ENCODE peak calls at places on chromosomes 6 and 20, in seven cellular contexts. X is A549, Q is bronchial epithelial cell, D is psoas muscle, P is fibroblast of lung, N is fibroblast of pulmonary artery, W is astrocyte of the spinal cord. I is an unnamed sample.

GRCh38 chr20:49593441-49594142 is 25.7 kb upstream of the PTGIS start:
- DNase-seq in X (no peak), Q (no peak), D (no peak), P (no peak), N (no peak), W (no peak), I (no peak)

GRCh38 chr6:393391-394221 is 2.1 kb downstream of the IRF4 start:
- DNase-seq in X (no peak), Q (no peak), D (peak), P (no peak), N (no peak), W (no peak), I (no peak)

GRCh38 chr6:142679907-142680306 is 265.1 kb downstream of the HIVEP2 start:
- DNase-seq in X (no peak), Q (no peak), D (no peak), P (no peak), N (no peak), W (no peak), I (no peak)

GRCh38 chr20:35344354-35344837 is 52.2 kb upstream of the FAM83C start:
- DNase-seq in X (peak), Q (peak), D (peak), P (peak), N (peak), W (peak), I (peak)

GRCh38 chr6:168877821-168878282 is 375.8 kb downstream of the THBS2 start:
- DNase-seq in X (peak), Q (peak), D (no peak), P (peak), N (no peak), W (no peak), I (no peak)

GRCh38 chr6:25179051-25179778 is 100.0 kb upstream of the CARMIL1 start:
- DNase-seq in X (no peak), Q (no peak), D (no peak), P (peak), N (peak), W (peak), I (no peak)

GRCh38 chr20:17888044-17888443 is 80.5 kb downstream of the SNX5 start:
- DNase-seq in X (peak), Q (peak), D (no peak), P (no peak), N (no peak), W (no peak), I (peak)

GRCh38 chr20:21173496-21174025 is 47.7 kb downstream of the KIZ start:
- DNase-seq in X (no peak), Q (no peak), D (no peak), P (peak), N (peak), W (no peak), I (no peak)

GRCh38 chr6:111551521-111552231 is 54.0 kb downstream of the TRAF3IP2 start:
- DNase-seq in X (no peak), Q (no peak), D (no peak), P (no peak), N (no peak), W (no peak), I (no peak)

GRCh38 chr6:100880149-100880900 is 804 bp downstream of the ASCC3 start:
- DNase-seq in X (peak), Q (peak), D (no peak), P (peak), N (peak), W (peak), I (peak)

GRCh38 chr20:41136336-41136694 is 1.0 kb upstream of the PLCG1 start:
- DNase-seq in X (no peak), Q (no peak), D (no peak), P (no peak), N (no peak), W (no peak), I (no peak)

GRCh38 chr6:56868687-56869086 is 86.2 kb upstream of the BEND6 start:
- DNase-seq in X (peak), Q (peak), D (no peak), P (peak), N (peak), W (peak), I (peak)

GRCh38 chr6:16254535-16254934 is 16.1 kb downstream of the GMPR start:
- DNase-seq in X (no peak), Q (no peak), D (no peak), P (no peak), N (no peak), W (no peak), I (no peak)

GRCh38 chr6:46215213-46215612 is 44.4 kb upstream of the ENPP5 start:
- DNase-seq in X (no peak), Q (no peak), D (no peak), P (no peak), N (no peak), W (no peak), I (no peak)

GRCh38 chr20:32603046-32603726 is 18.1 kb upstream of the NOL4L start:
- DNase-seq in X (no peak), Q (no peak), D (no peak), P (no peak), N (no peak), W (no peak), I (no peak)

GRCh38 chr20:51533291-51534172 is 9.0 kb downstream of the NFATC2 start:
- DNase-seq in X (peak), Q (peak), D (no peak), P (no peak), N (peak), W (peak), I (peak)

GRCh38 chr6:150567823-150568383 is 31.8 kb upstream of the PLEKHG1 start:
- DNase-seq in X (no peak), Q (peak), D (no peak), P (no peak), N (no peak), W (no peak), I (peak)

GRCh38 chr6:142926177-142926493 is 18.8 kb downstream of the HIVEP2 start:
- DNase-seq in X (no peak), Q (no peak), D (no peak), P (peak), N (no peak), W (no peak), I (no peak)

GRCh38 chr6:29236060-29236459 is 65.4 kb downstream of the OR2J2 start:
- DNase-seq in X (no peak), Q (no peak), D (no peak), P (no peak), N (no peak), W (no peak), I (no peak)

GRCh38 chr6:110180228-110181008 is at the start of gene CDC40:
- DNase-seq in X (no peak), Q (no peak), D (peak), P (no peak), N (no peak), W (no peak), I (no peak)

GRCh38 chr6:156250593-156250992 is 526.6 kb upstream of the ARID1B start:
- DNase-seq in X (no peak), Q (peak), D (no peak), P (no peak), N (no peak), W (no peak), I (peak)

GRCh38 chr6:125142614-125143013 is 11.0 kb upstream of the TPD52L1 start:
- DNase-seq in X (no peak), Q (no peak), D (no peak), P (peak), N (no peak), W (peak), I (no peak)

GRCh38 chr6:45421700-45422540 is 44.2 kb upstream of the SUPT3H start:
- DNase-seq in X (peak), Q (peak), D (peak), P (peak), N (peak), W (peak), I (peak)

GRCh38 chr6:157494132-157494705 is 113.2 kb downstream of the ZDHHC14 start:
- DNase-seq in X (no peak), Q (no peak), D (no peak), P (peak), N (no peak), W (no peak), I (no peak)

GRCh38 chr6:45504947-45505346 is 127.2 kb upstream of the SUPT3H start:
- DNase-seq in X (no peak), Q (peak), D (no peak), P (peak), N (peak), W (peak), I (peak)

GRCh38 chr20:34310481-34311117 is 7.4 kb upstream of the AHCY start:
- DNase-seq in X (peak), Q (no peak), D (no peak), P (no peak), N (no peak), W (no peak), I (no peak)

GRCh38 chr6:6811151-6812002 is 222.9 kb downstream of the LY86 start:
- DNase-seq in X (peak), Q (peak), D (no peak), P (peak), N (peak), W (peak), I (peak)

GRCh38 chr20:63854766-63855362 is 6.4 kb upstream of the ABHD16B start:
- DNase-seq in X (no peak), Q (no peak), D (no peak), P (no peak), N (no peak), W (no peak), I (no peak)

GRCh38 chr6:138124096-138124495 is 16.9 kb upstream of the PERP start:
- DNase-seq in X (no peak), Q (no peak), D (no peak), P (no peak), N (no peak), W (no peak), I (no peak)

GRCh38 chr6:50062051-50062450 is 12.3 kb upstream of the DEFB112 start:
- DNase-seq in X (peak), Q (peak), D (no peak), P (peak), N (no peak), W (no peak), I (peak)

GRCh38 chr20:407953-408842 is at the start of gene RBCK1:
- DNase-seq in X (peak), Q (peak), D (peak), P (peak), N (peak), W (peak), I (peak)

GRCh38 chr6:106511274-106512047 is 117.8 kb downstream of the RTN4IP1 start:
- DNase-seq in X (no peak), Q (peak), D (peak), P (peak), N (peak), W (peak), I (peak)

GRCh38 chr6:13697857-13698256 is 13.8 kb downstream of the RANBP9 start:
- DNase-seq in X (no peak), Q (peak), D (no peak), P (no peak), N (no peak), W (no peak), I (no peak)

GRCh38 chr6:13698715-13699114 is 12.9 kb downstream of the RANBP9 start:
- DNase-seq in X (no peak), Q (no peak), D (no peak), P (no peak), N (no peak), W (no peak), I (no peak)

GRCh38 chr6:13695217-13695616 is 16.4 kb downstream of the RANBP9 start:
- DNase-seq in X (no peak), Q (no peak), D (no peak), P (peak), N (no peak), W (no peak), I (no peak)

GRCh38 chr6:13696226-13696625 is 15.4 kb downstream of the RANBP9 start:
- DNase-seq in X (no peak), Q (peak), D (no peak), P (peak), N (peak), W (peak), I (no peak)

DNA sequence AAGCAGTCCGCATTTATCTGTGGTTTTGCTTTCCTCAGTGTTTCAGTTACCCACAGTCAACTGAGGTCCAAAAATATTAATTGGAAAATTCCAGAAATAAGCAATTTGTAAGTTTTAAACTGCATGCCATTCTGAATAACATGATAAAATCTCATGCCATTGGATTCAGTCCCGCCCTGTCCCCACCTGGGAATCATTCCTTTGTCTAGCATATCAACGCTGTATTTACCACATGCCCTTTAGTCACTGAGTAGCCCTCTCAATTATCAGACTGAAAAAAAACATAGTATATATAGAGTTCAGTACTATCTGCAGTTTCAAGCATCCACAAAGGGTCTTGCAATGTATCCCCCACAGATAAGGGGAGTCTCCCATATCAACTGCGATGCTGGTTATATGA is 17.1 kb downstream of the RANBP9 start:
- DNase-seq in X (no peak), Q (peak), D (no peak), P (no peak), N (no peak), W (no peak), I (no peak)
- H3K4me3 ChIP-seq in X (no peak), Q (no peak), D (no peak), P (no peak), N (no peak), W (no peak), I (no peak)

DNA sequence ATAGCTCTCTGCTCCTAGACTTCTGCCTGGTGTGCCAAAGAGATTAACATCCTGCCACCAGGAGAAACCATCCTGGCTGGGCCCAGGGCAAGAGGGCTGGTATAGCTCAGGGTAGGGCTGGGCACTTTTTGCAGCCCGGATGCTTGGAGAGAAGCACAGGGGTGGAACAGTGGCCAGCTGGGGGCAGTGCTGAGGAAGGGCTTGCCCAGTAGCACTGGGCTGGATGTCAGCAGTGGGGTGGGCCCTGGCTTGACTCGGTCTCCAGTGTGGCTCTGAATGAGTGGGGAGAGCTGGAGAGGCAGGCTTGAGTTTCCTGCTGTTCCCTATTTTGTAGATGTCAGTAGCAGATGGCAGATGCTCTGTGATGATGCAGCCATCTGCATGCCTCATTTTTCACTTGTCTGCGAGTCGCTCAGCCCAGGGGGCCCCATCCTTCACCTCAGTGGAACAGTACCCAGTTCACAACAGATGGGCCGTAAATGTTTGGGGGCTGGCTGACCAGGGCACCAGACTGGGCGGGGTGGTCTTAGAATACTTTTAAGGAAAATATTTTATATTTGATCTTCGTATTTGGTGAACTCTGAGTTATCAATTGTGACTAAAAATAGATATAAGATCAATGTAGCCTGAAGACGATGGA is 56.4 kb upstream of the TULP1 start:
- DNase-seq in X (peak), Q (no peak), D (peak), P (peak), N (peak), W (peak), I (peak)
- TF ChIP-seq CTCF in X (no peak), Q (peak), D (peak), P (peak), N (peak), W (peak), I (peak)

DNA sequence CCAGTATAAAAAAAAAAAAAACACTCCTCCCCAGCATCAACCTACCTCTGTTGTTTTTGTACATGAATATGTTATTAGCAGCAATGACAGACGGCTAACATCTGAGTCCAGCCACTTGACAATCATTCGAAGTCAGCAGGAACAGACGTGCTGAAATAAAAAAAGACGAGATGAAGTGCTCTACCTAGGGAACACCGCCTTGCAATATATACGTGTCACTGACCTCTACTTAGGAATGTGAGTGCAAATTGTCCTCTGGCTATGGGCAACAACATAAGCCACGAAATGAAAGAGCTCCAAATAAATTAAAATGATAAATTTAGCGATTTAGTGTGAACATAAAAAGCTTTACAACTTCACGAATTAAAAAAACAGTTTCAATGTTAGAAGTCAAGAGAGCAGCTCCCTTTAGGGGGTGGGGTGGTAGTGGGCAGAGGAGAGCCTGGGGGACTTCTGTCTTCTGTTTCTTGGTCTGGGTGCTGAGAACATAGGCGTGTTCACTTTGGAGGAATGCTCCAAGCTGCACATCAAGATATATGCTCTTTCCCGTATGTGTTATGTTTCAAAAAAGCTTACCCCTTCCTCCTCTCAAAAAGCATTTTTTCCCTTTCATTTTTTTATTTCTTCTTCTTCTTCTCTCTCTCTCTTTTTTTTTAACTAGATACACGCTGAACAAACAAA is 23.3 kb downstream of the EDN1 start:
- DNase-seq in X (peak), Q (peak), D (no peak), P (no peak), N (no peak), W (no peak), I (peak)
- H3K4me3 ChIP-seq in X (peak), Q (no peak), D (no peak), P (no peak), N (no peak), W (no peak), I (peak)

GRCh38 chr20:62625516-62625915 is 16.8 kb upstream of the SLCO4A1 start:
- DNase-seq in X (no peak), Q (no peak), D (peak), P (no peak), N (no peak), W (no peak), I (no peak)

GRCh38 chr20:62623488-62624324 is 18.6 kb upstream of the SLCO4A1 start:
- DNase-seq in X (peak), Q (peak), D (peak), P (peak), N (peak), W (peak), I (peak)

GRCh38 chr20:62624325-62624690 is 18.0 kb upstream of the SLCO4A1 start:
- DNase-seq in X (no peak), Q (no peak), D (peak), P (no peak), N (no peak), W (no peak), I (no peak)

GRCh38 chr20:62625921-62626547 is 16.3 kb upstream of the SLCO4A1 start:
- DNase-seq in X (no peak), Q (no peak), D (peak), P (no peak), N (no peak), W (no peak), I (no peak)

DNA sequence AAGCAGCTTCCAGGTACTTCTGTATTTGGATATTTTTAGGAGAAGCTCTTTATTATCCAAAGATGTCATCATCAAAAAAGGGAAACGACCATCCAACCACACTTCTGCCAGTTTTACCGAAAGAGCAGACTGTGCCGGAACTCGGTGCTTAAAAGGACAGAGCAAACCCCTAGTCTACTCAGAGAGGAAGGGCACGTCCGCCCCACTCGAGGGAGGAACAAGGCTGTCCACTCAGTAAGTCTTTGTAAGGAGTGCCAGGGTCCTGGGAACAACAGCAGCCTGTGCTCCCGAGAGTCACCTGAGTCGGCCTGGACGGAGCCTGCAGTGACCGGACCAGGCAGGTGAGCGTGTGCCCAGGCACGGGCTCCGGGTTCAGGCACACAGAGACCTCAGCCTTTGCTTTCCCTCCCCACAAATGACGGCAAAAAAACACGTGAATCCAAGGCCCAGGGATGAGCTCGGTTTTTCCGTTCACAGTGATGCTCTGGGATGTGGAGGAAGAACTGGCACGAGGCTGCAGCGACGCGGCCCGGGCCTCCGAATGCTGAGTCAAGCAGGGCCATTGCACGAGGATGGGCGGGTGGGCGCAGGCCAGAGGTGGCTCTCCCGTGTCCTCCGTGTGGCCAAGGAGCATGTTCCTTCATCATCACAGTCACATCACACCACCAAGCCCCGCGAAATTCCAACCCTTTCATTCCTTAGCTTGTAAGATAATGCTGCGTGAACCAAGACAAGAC is 17.4 kb upstream of the SLCO4A1 start:
- DNase-seq in X (no peak), Q (no peak), D (peak), P (no peak), N (no peak), W (no peak), I (no peak)
- TF ChIP-seq CTCF in X (no peak), Q (no peak), D (no peak), P (no peak), N (no peak), W (no peak), I (no peak)